ENCODE peak calls at places on chromosomes 1 and 21, in eight cellular contexts. A is sigmoid colon, M is tibial nerve, E is esophagus muscularis mucosa, K is A549, T is ovary, U is suprapubic skin, F is HepG2. Y is an unnamed sample.

GRCh38 chr1:196144588-196144987 is 463.7 kb downstream of the KCNT2 start:
- DNase-seq in M (no peak), K (no peak), E (no peak), U (no peak), T (no peak), F (no peak), A (no peak), Y (no peak)

GRCh38 chr1:175158133-175158532 is 34.4 kb downstream of the KIAA0040 start:
- DNase-seq in A (no peak), E (no peak), U (no peak), K (no peak), F (no peak), M (no peak), T (no peak), Y (no peak)

GRCh38 chr1:64692911-64693310 is 52.0 kb upstream of the RAVER2 start:
- DNase-seq in F (no peak), E (no peak), M (no peak), U (no peak), T (no peak), A (no peak), K (no peak), Y (no peak)

GRCh38 chr1:11653101-11653601 is 1.1 kb downstream of the FBXO2 start:
- DNase-seq in K (no peak), U (no peak), M (no peak), E (no peak), F (peak; percentile 93), T (no peak), A (no peak), Y (peak; percentile 63)

GRCh38 chr1:104467590-104467989 is 717.9 kb downstream of the AMY1C start:
- DNase-seq in K (no peak), M (no peak), T (no peak), U (no peak), E (no peak), A (no peak), F (no peak), Y (no peak)

GRCh38 chr1:218171302-218171893 is 113.7 kb upstream of the RRP15 start:
- DNase-seq in E (no peak), U (no peak), M (no peak), A (no peak), F (peak; percentile 12), K (peak; percentile 7), T (no peak), Y (no peak)

GRCh38 chr1:89167590-89168215 is 8.1 kb downstream of the GBP7 start:
- DNase-seq in A (no peak), E (no peak), K (no peak), T (no peak), U (no peak), F (no peak), M (no peak), Y (no peak)

GRCh38 chr1:178282949-178283367 is 189.1 kb downstream of the RASAL2 start:
- DNase-seq in E (no peak), F (peak; percentile 25), U (no peak), K (peak; percentile 40), A (no peak), M (no peak), T (no peak), Y (no peak)

GRCh38 chr21:37230632-37231246 is 36.4 kb downstream of the VPS26C start:
- DNase-seq in T (no peak), A (no peak), F (no peak), K (no peak), E (peak; percentile 70), U (no peak), M (no peak), Y (no peak)

GRCh38 chr21:17466166-17466565 is 46.7 kb upstream of the CXADR start:
- DNase-seq in M (no peak), E (no peak), F (peak; percentile 51), U (no peak), T (no peak), A (no peak), K (no peak), Y (peak; percentile 41)

GRCh38 chr1:196317535-196318522 is 290.4 kb downstream of the KCNT2 start:
- DNase-seq in F (peak; percentile 21), T (peak; percentile 43), U (no peak), A (no peak), E (no peak), K (peak; percentile 0), M (no peak), Y (no peak)

GRCh38 chr1:37478451-37478871 is 4.1 kb downstream of the ZC3H12A start:
- DNase-seq in M (no peak), U (peak; percentile 55), T (no peak), E (no peak), F (no peak), K (no peak), A (no peak), Y (peak; percentile 53)

GRCh38 chr1:193157360-193157759 is 29.1 kb downstream of the B3GALT2 start:
- DNase-seq in M (no peak), E (no peak), K (no peak), A (no peak), F (no peak), T (no peak), U (no peak), Y (no peak)

GRCh38 chr1:109255673-109256072 is 6.3 kb downstream of the CELSR2 start:
- DNase-seq in M (no peak), F (no peak), T (no peak), U (no peak), K (no peak), A (no peak), E (no peak), Y (no peak)

GRCh38 chr1:218886472-218886871 is 287.2 kb upstream of the LYPLAL1 start:
- DNase-seq in K (no peak), T (peak; percentile 77), E (no peak), F (no peak), A (peak; percentile 75), U (no peak), M (peak; percentile 43), Y (no peak)

GRCh38 chr1:6106977-6107376 is 61.3 kb downstream of the KCNAB2 start:
- DNase-seq in K (no peak), A (no peak), F (no peak), M (no peak), T (no peak), U (no peak), E (no peak), Y (no peak)

GRCh38 chr1:5227114-5227513 is 572.7 kb downstream of the AJAP1 start:
- DNase-seq in M (no peak), K (no peak), A (no peak), E (no peak), F (no peak), U (no peak), T (no peak), Y (no peak)

GRCh38 chr1:245863566-245864184 is 643.4 kb downstream of the SMYD3 start:
- DNase-seq in U (no peak), K (no peak), A (no peak), M (no peak), F (no peak), E (no peak), T (no peak), Y (no peak)

GRCh38 chr21:46618738-46619369 is 14.0 kb upstream of the S100B start:
- DNase-seq in M (no peak), K (no peak), U (no peak), E (no peak), F (no peak), T (no peak), A (no peak), Y (no peak)

GRCh38 chr1:150235436-150235851 is 468 bp downstream of the ANP32E start:
- DNase-seq in A (no peak), K (peak; percentile 47), T (no peak), F (no peak), M (no peak), U (peak; percentile 76), E (peak; percentile 90), Y (no peak)

GRCh38 chr1:8797230-8797629 is 20.2 kb downstream of the RERE start:
- DNase-seq in U (no peak), F (no peak), T (no peak), A (no peak), M (no peak), E (no peak), K (no peak), Y (no peak)
- TF ChIP-seq EP300 in U (no peak), F (no peak), T (no peak), A (no peak), M (no peak), E (no peak), K (no peak), Y (no peak)

GRCh38 chr1:1001631-1002300 is 1.9 kb upstream of the HES4 start:
- DNase-seq in F (peak; percentile 62), E (no peak), U (peak; percentile 77), T (peak; percentile 75), A (peak; percentile 90), K (peak; percentile 85), M (peak; percentile 42), Y (peak; percentile 87)
- TF ChIP-seq POLR2A in F (no peak), E (peak; percentile 31), U (no peak), T (peak; percentile 19), A (no peak), K (peak; percentile 17), M (peak; percentile 52), Y (no peak)

GRCh38 chr21:42747746-42748351 is 94.4 kb downstream of the PDE9A start:
- DNase-seq in U (no peak), M (no peak), E (no peak), F (no peak), K (no peak), A (peak; percentile 48), T (no peak), Y (no peak)

GRCh38 chr21:42747267-42747701 is 93.9 kb downstream of the PDE9A start:
- DNase-seq in F (no peak), E (no peak), K (no peak), M (no peak), T (no peak), U (no peak), A (peak; percentile 59), Y (no peak)

GRCh38 chr21:42745511-42746239 is 92.3 kb downstream of the PDE9A start:
- DNase-seq in U (no peak), M (no peak), F (no peak), K (no peak), T (no peak), E (no peak), A (peak; percentile 61), Y (no peak)

GRCh38 chr21:42746240-42746592 is 92.8 kb downstream of the PDE9A start:
- DNase-seq in A (peak; percentile 46), F (no peak), T (no peak), U (no peak), K (no peak), E (no peak), M (no peak), Y (no peak)

DNA sequence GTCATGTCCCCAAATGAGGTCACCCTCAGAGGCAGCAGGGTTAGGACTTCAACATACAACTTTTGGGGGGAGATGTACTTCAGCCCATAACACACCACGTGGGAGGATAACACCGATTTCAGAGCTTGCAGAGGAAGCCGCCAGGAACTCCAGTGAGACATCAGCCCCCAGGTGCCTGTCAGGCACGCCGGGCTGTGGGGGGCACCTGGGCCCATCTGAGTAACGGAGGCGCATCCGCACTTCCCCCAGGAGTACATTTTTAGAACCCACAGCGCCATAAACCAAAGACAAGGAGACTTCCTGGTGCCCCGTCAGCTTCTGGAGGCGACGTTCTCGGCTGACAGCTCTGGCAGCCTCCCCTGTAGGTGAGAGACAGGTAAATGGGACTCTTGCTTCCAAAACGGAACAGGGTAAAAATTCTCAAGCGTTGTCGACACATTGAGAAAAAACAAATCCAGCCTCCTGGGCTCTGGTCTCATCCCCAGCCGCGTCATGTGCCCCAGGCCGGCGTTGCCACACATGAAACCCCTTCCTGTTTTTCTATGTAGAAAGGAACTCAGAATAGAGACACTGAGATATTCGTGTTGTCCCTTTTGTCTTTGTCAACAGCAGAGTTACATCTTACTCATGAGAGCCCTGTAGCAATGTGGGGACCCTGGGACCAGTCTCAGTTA is 93.3 kb downstream of the PDE9A start:
- DNase-seq in U (no peak), T (no peak), F (no peak), M (no peak), E (no peak), K (no peak), A (peak; percentile 70), Y (peak; percentile 53)
- TF ChIP-seq EP300 in U (no peak), T (no peak), F (no peak), M (no peak), E (no peak), K (no peak), A (no peak), Y (no peak)

GRCh38 chr1:53145942-53146708 is 3.7 kb upstream of the SLC1A7 start:
- DNase-seq in U (no peak), A (peak; percentile 86), M (no peak), F (peak; percentile 85), K (peak; percentile 93), E (peak; percentile 92), T (peak; percentile 77), Y (peak; percentile 87)
- TF ChIP-seq POLR2A in U (no peak), A (no peak), M (no peak), F (peak; percentile 91), K (peak; percentile 16), E (no peak), T (no peak), Y (no peak)

Y was measured in stomach.